ENCODE peak calls at places on chromosomes 12 and 14, in four cellular contexts. T is K562, R is IMR-90, A is endothelial cell of umbilical vein. I is an unnamed sample. For H3K9me1 and H3K36me3, the result is how much of the 10 kb centered on the place peaks cover.

GRCh38 chr14:23169622-23170021 is 13.8 kb downstream of the SLC7A8 start:
- DNase-seq in R (no peak), A (no peak), T (no peak), I (no peak)

GRCh38 chr12:128959931-128960330 is 106.7 kb downstream of the GLT1D1 start:
- DNase-seq in A (no peak), R (no peak), T (no peak), I (no peak)

GRCh38 chr14:75439989-75440388 is 12.2 kb downstream of the JDP2 start:
- DNase-seq in T (no peak), R (no peak), A (no peak), I (no peak)

GRCh38 chr14:104150201-104151027 is 12.0 kb downstream of the KIF26A start:
- DNase-seq in A (no peak), T (peak), R (no peak), I (no peak)

GRCh38 chr12:115922952-115923564 is 354.4 kb downstream of the MED13L start:
- DNase-seq in R (no peak), T (no peak), A (no peak), I (no peak)

GRCh38 chr14:75543786-75544185 is 21.5 kb downstream of the BATF start:
- DNase-seq in A (no peak), R (no peak), T (no peak), I (no peak)

GRCh38 chr14:79831198-79831890 is 380.0 kb downstream of the DIO2 start:
- DNase-seq in A (no peak), T (no peak), R (peak), I (no peak)

GRCh38 chr14:95261616-95262510 is 57.8 kb downstream of the CLMN start:
- DNase-seq in T (no peak), A (no peak), R (no peak), I (no peak)

GRCh38 chr12:30874455-30875313 is 51.9 kb upstream of the TSPAN11 start:
- DNase-seq in A (no peak), T (no peak), R (no peak), I (no peak)

GRCh38 chr12:5200276-5201087 is 156.8 kb downstream of the KCNA5 start:
- DNase-seq in R (peak), T (peak), A (peak), I (no peak)

GRCh38 chr12:43099691-43100163 is 452.3 kb downstream of the ADAMTS20 start:
- DNase-seq in R (peak), A (no peak), T (no peak), I (no peak)

GRCh38 chr12:3321881-3322280 is 169.1 kb upstream of the PRMT8 start:
- DNase-seq in R (no peak), A (no peak), T (no peak), I (no peak)

GRCh38 chr14:61561657-61562276 is 133.5 kb upstream of the HIF1A start:
- DNase-seq in R (peak), T (peak), A (peak), I (peak)

GRCh38 chr12:93886533-93887511 is 209.6 kb downstream of the CRADD start:
- DNase-seq in R (peak), A (no peak), T (no peak), I (no peak)

GRCh38 chr14:98956181-98956580 is 315.8 kb downstream of the BCL11B start:
- DNase-seq in R (no peak), A (no peak), T (no peak), I (no peak)
- H3K9me1 ChIP-seq in R (under half), A (under half), T (under half), I (under half)

DNA sequence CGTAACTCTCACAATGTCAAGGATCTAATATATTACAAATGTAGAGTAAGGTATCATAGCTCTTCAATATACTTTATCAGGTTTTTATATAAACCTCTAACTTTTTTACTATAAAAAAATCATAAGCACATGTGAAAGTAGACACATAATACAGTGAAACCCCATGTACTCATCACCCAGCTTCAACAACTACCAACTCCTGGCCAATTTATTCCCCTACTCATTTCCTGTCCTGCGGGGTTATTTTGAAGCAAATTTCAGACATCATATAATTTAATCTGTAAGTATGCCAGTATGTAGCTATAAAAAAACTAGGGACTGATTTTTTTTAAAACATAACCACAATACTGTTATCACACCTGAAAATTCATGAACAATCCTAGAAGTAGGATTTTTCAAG is 47.7 kb downstream of the NOPCHAP1 start:
- DNase-seq in R (no peak), T (no peak), A (no peak), I (no peak)
- H3K36me3 ChIP-seq in R (under half), T (under half), A (under half), I (under half)

DNA sequence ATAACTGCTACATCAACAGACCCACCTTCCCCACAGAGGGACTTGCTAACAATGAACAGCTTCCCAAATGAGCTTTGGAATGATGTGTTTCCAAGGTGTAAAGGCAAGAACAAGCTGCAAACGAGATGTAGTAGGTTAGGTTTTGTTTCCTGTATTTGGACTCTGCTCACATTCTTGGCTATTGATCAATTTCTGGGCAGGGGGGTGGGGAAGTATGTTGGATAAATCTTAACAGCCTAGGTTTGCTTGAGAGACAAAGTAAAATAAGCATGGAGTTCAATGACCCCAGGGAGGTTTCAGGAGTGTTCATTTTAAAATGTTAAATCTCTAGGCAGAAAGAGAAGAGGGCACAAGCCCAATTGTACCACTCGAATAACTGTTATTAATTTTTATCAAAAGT is 146.6 kb downstream of the DPY19L2 start:
- DNase-seq in R (no peak), T (no peak), A (no peak), I (no peak)
- H3K9me1 ChIP-seq in R (under half), T (under half), A (under half), I (under half)

GRCh38 chr12:132040906-132041606 is 91.3 kb downstream of the EP400 start:
- DNase-seq in T (no peak), A (no peak), R (no peak), I (no peak)
- H3K36me3 ChIP-seq in T (half or more), A (under half), R (half or more), I (under half)

DNA sequence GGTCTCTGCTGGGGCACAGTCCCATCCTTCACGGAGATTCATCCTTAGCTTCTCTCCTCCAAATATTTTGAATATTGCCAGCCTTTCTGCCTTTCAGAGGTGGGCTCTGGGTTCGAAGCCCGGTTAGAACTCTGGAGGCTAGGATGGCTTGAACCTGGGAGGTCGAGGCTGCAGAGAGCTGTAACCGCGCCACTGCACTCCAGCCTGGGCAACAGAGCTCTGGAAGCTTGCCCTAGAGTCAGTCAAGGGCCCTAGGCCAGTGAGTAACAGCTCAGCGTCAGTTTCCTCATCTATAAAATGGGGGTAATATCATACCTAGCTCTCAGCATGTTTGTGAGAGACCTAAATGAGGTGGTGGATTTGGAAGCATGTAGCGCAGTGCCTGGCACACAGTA is 3.2 kb downstream of the PTPN6 start:
- DNase-seq in A (no peak), T (no peak), R (no peak), I (no peak)
- H3K9me1 ChIP-seq in A (under half), T (under half), R (under half), I (under half)

DNA sequence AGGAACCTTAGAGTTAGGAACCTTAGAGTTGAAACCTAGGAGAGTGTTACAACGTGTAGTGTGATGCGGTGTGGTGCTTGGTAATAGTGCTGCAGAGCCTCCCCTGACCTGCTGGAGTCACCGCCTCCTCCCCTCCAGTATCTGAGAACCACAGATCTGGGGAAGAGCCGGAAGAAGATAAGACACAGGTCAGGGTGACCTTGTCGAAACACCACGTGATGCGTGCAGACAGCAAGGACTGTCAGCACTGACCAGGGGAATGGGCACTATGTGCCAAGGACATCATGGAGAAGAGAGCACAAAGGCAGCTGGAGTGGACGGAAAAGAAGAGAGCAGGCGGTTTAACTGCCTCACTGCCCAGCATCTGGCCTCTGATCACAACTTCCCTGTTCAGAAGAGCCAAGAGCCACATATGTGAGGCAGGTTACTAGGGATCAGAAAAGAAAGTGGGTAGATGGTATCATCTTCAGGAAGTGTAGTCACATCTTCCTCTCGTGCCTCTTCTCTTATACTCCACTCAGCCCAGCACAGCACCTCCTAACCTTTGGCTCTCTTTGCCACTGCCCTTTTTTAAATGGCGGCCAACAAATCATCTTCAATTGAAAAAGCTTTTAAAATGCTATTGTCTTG is 93.7 kb downstream of the TESC start:
- DNase-seq in A (no peak), R (no peak), T (peak), I (no peak)
- H3K36me3 ChIP-seq in A (under half), R (under half), T (under half), I (under half)